ENCODE peak calls at places on chromosomes 4 and X, in four cellular contexts. A is omental fat pad; C is CD4-positive, alpha-beta T cell; J is astrocyte of the spinal cord. T is an unnamed sample.

GRCh38 chr4:70885174-70885573 is 17.0 kb upstream of the MOB1B start:
- DNase-seq in C (no peak), A (no peak), J (no peak), T (peak; percentile 48)

GRCh38 chrX:54530358-54530900 is 410 bp downstream of the GNL3L start:
- DNase-seq in J (no peak), C (no peak), A (no peak), T (no peak)

GRCh38 chr4:100190643-100191600 is 654 bp upstream of the DDIT4L start:
- DNase-seq in J (peak; percentile 36), C (no peak), A (no peak), T (no peak)

GRCh38 chr4:134470544-134470943 is 269.0 kb upstream of the PABPC4L start:
- DNase-seq in J (no peak), C (no peak), A (no peak), T (no peak)

GRCh38 chr4:926538-926937 is 5.6 kb downstream of the GAK start:
- DNase-seq in A (no peak), J (no peak), C (no peak), T (no peak)

GRCh38 chr4:10571896-10572295 is 112.7 kb downstream of the CLNK start:
- DNase-seq in A (no peak), C (no peak), J (peak; percentile 49), T (no peak)

GRCh38 chr4:145614235-145614615 is 5.0 kb upstream of the MMAA start:
- DNase-seq in C (no peak), J (no peak), A (no peak), T (no peak)

GRCh38 chrX:16885628-16886027 is 15.5 kb upstream of the RBBP7 start:
- DNase-seq in C (no peak), J (no peak), A (no peak), T (no peak)

GRCh38 chrX:120672389-120672788 is 42.5 kb upstream of the C1GALT1C1 start:
- DNase-seq in A (no peak), C (no peak), J (peak; percentile 84), T (no peak)

DNA sequence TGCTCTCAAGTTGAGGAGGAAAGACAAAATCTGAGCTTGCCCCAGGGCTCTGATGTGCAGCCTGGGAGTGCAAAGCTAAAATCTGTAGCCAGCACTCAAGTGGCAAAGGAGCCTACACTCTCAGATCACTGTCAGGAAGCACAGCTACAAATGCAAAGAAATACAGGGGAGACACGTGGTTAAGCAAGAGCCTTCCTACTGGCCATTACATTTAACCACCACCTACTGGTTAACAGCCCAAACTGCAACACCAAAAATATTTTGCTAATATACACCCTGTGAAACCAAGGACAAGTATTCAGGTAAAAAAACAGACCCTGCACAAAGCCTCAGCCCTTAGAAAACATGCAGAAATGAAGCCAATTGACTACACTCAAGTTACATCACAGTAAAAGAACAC is 170.4 kb upstream of the FGF16 start:
- DNase-seq in A (no peak), C (no peak), J (no peak), T (no peak)
- TF ChIP-seq CTCF in A (no peak), C (no peak), J (no peak), T (no peak)

DNA sequence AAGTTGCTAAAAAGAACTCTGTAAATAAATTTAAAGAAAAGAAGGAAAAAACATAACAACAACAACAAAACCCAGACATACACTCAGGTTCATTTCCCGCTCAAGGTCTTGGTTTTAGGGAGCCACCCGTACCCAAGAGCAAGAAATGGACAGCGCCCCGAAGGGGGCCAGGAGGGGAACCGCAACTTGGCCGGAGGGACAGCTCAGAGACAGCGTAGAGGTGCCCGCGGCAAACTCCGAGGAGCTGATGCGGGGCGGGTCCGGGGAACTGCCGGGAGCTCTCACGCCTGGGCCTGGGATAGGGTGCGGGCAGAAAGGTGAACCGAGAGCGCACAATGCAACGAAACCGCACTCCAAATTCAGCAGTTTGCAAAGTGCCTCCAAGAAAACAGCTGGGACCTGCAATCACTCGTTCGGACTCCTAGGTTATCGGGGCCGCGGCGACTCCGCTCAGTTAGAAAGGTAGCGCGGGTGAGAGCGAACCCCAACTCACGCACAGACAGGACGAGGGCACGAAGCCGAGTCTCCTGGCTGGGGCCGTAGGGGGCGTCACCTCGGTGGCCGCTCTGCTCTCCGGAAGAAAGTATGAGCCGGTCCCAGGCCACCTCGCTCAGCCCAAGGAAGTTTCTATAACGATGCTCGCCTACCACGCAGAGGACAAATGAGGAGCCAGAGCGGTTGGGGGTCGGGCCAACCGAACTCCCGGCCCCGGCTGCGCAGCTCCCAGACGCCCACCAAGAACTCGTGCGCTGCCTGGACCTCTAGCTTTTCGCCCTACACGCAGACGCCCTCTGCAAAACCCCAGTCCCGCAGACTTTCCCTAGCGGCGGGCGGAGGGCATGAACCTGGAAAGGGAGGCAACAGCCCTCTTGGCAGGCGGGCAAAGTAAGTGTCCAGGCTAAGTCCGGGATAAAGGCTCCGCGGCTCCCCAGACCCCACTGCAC is 1.4 kb downstream of the NDNF start:
- DNase-seq in C (peak; percentile 4), J (no peak), A (no peak), T (no peak)
- TF ChIP-seq CTCF in C (no peak), J (peak; percentile 39), A (no peak), T (peak; percentile 25)

GRCh38 chr4:14871676-14872430 is 130.4 kb upstream of the CPEB2 start:
- DNase-seq in A (no peak), C (peak; percentile 15), J (no peak), T (no peak)
- TF ChIP-seq CTCF in A (no peak), C (no peak), J (peak; percentile 17), T (no peak)

GRCh38 chr4:162457071-162457865 is 293.5 kb upstream of the FSTL5 start:
- DNase-seq in C (no peak), A (no peak), J (no peak), T (no peak)

GRCh38 chr4:162456106-162456505 is 292.3 kb upstream of the FSTL5 start:
- DNase-seq in C (no peak), J (no peak), A (no peak), T (no peak)

GRCh38 chr4:162458051-162458450 is 294.3 kb upstream of the FSTL5 start:
- DNase-seq in J (no peak), A (no peak), C (no peak), T (no peak)

DNA sequence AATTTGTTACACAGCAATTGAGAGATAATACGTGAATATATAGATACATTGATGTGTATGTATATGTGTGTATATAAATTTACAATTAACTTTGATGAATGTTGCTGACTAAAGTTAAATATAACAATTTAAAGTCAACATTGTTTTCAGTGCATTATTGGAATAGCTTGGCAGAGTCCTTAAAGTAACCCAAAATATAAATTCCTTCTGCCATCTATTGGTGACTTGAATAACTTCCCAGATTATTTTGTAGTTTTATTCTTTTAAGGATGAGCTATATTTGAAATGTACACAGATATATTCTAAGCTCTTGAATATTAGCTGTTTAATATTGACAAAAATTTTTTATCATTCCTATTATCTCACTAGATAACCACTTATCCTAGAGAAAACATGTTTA is 298.2 kb upstream of the FSTL5 start:
- DNase-seq in J (peak; percentile 29), C (no peak), A (no peak), T (no peak)
- TF ChIP-seq CTCF in J (peak; percentile 16), C (no peak), A (no peak), T (peak; percentile 33)

GRCh38 chrX:65451663-65452062 is 82.9 kb downstream of the LAS1L start:
- DNase-seq in C (no peak), A (no peak), J (peak; percentile 10), T (no peak)
- TF ChIP-seq CTCF in C (peak; percentile 14), A (no peak), J (peak; percentile 39), T (peak; percentile 58)

DNA sequence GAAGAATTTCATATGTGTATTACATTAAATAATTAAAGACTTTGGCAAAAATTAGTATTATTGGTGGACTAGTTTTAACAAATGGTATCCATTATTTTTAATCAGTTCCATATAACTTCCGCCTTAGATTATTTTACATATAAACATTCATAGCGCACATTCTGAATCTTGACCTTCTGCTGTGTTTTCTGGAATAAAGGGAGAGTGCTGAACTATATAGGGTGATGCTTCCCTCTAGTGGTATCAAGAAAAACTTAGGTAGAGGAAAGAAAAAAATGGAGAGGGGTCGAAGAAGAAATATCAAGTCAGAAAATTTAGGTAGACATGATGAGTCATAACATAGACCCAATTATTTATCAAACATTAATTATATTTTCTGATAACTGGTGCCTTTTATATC is 155.6 kb upstream of the PACRGL start:
- DNase-seq in C (no peak), A (no peak), J (peak; percentile 59), T (no peak)
- TF ChIP-seq CTCF in C (no peak), A (no peak), J (peak; percentile 52), T (peak; percentile 74)

DNA sequence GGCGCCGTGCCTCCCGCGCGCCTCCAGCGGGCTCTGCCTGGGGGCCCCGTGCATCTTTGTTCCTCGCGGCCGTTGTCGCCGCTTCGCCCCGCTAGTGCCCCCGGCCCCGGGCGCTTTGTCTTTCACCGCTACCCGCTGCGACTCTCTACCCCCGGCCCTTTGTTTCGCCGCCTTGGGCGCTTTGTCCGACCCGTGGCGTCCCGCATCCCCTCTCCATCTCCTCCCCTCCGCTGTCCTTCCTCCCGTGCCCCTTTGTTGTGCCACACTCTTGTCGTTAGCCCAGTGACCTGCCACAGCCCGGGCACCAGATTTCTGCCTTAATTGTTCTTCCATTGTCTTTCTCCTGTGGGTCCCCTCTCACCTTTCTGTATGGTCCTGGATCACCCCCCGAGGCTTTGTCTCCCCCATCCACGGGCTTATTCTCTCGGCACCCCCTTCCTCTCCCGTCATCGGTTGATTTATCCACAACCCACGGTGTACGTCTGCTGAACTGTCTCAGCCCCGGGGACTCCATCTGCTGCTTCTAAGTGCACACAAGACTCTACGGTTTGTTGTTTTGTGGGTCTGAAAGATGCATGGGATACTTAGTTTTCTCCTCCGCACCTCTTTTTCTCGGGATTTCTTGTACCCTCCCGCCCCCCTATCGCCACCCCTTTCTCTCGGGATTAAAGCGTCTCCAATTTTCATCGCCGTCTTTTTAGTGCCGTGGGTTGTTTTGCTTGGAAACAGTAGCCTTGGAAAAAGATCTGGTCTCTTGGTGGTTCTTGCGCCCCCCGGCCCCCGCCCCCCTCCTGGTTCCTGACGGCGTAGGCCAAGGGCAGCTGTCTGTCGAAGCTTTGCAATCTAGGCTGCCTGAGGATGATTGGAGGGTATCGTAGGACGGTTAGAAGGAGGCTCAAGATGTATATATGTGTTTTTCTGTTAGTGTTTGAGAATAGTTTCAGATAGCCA is 787 bp downstream of the RBPJ start:
- DNase-seq in A (no peak), C (peak; percentile 24), J (no peak), T (no peak)
- TF ChIP-seq CTCF in A (no peak), C (no peak), J (no peak), T (no peak)

DNA sequence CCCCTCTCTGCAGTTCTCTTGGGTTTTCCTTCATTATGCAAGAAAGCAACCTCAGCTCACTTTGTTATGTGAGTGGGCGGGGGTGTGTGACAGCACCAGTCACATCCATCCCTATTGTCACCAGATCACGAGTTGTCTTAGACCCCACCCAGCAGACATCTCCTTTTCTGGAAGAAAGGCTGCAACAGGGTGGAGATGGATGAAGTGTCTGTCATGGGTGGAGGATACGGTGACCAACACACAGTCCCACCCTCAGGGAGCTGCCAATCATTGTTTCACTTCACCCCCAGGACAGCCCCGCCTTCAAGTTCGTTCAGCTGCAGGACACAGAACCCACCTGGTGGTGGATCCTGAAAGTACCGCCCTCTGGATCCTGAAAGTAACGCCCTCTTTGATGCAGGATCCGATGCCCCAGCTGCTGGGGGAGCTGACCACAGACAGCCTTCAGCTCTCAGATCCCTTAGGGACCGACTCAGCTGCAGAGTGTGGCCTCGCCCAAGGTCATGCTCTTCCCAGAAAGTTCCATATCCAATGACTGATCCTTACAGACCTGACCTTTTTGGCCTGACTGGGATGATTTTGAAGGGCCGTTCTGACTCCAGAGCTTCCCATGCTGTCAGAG is 79.7 kb downstream of the SMIM20 start:
- DNase-seq in J (no peak), C (no peak), A (no peak), T (no peak)
- TF ChIP-seq CTCF in J (no peak), C (no peak), A (no peak), T (no peak)

T was measured in osteocyte.